ENCODE peak calls at places on chromosome 11, in six cellular contexts. I is brain microvascular endothelial cell, P is lower lobe of right lung, Q is hepatocyte, W is colonic mucosa, V is psoas muscle. H is an unnamed sample. For H3K27me3, the result is how much of the 10 kb centered on the place peaks cover.

GRCh38 chr11:29005401-29005980 is 897.3 kb downstream of the METTL15 start:
- DNase-seq in W (no peak), I (no peak), V (no peak), P (no peak), Q (no peak), H (no peak)

GRCh38 chr11:109894242-109894641 is 198.9 kb upstream of the ZC3H12C start:
- DNase-seq in P (no peak), I (no peak), Q (no peak), V (no peak), W (no peak), H (no peak)

GRCh38 chr11:61361237-61361636 is 445 bp downstream of the CYB561A3 start:
- DNase-seq in P (no peak), I (no peak), W (no peak), Q (no peak), V (no peak), H (no peak)

GRCh38 chr11:12433571-12434061 is 56.2 kb downstream of the PARVA start:
- DNase-seq in I (peak), W (no peak), Q (peak), P (no peak), V (no peak), H (no peak)

GRCh38 chr11:111982019-111982464 is 43.2 kb upstream of the DLAT start:
- DNase-seq in Q (peak), P (peak), I (peak), V (no peak), W (peak), H (peak)

GRCh38 chr11:116862951-116863350 is 25.5 kb upstream of the APOA1 start:
- DNase-seq in Q (no peak), P (no peak), I (no peak), V (no peak), W (no peak), H (no peak)

GRCh38 chr11:65859134-65859811 is 960 bp upstream of the MUS81 start:
- DNase-seq in W (peak), P (peak), V (peak), I (peak), Q (peak), H (peak)

GRCh38 chr11:24091594-24091993 is 405.3 kb upstream of the LUZP2 start:
- DNase-seq in Q (no peak), P (no peak), W (no peak), I (no peak), V (no peak), H (no peak)

GRCh38 chr11:23021287-23021863 is 161.1 kb upstream of the CCDC179 start:
- DNase-seq in P (no peak), V (no peak), I (peak), W (no peak), Q (peak), H (no peak)

GRCh38 chr11:129611661-129612566 is 203.7 kb upstream of the TMEM45B start:
- DNase-seq in I (peak), P (no peak), Q (no peak), W (no peak), V (no peak), H (no peak)

GRCh38 chr11:130099356-130099755 is 29.7 kb downstream of the APLP2 start:
- DNase-seq in Q (no peak), I (no peak), W (no peak), P (no peak), V (no peak), H (no peak)

GRCh38 chr11:34972892-34973291 is 56.5 kb downstream of the PDHX start:
- DNase-seq in P (no peak), V (no peak), Q (no peak), I (no peak), W (no peak), H (no peak)

GRCh38 chr11:66579017-66579606 is 10.7 kb upstream of the CTSF start:
- DNase-seq in I (peak), P (peak), V (peak), Q (peak), W (peak), H (peak)

GRCh38 chr11:370087-370941 is 1.0 kb downstream of the B4GALNT4 start:
- DNase-seq in Q (peak), P (peak), I (no peak), W (no peak), V (peak), H (no peak)

GRCh38 chr11:36744375-36745168 is 146.5 kb upstream of the RAG2 start:
- DNase-seq in Q (peak), W (peak), P (peak), V (peak), I (peak), H (peak)

GRCh38 chr11:14500181-14500651 is 605 bp upstream of the COPB1 start:
- DNase-seq in I (peak), Q (peak), W (peak), V (no peak), P (peak), H (peak)

GRCh38 chr11:14308114-14308896 is 50.7 kb downstream of the RRAS2 start:
- DNase-seq in Q (peak), I (peak), P (no peak), V (no peak), W (no peak), H (no peak)

GRCh38 chr11:65381721-65382035 is 768 bp downstream of the SLC25A45 start:
- DNase-seq in P (peak), I (peak), V (no peak), W (no peak), Q (no peak), H (no peak)

GRCh38 chr11:119192111-119192510 is 6.8 kb downstream of the NHERF4 start:
- DNase-seq in P (peak), V (no peak), W (no peak), I (no peak), Q (no peak), H (no peak)

GRCh38 chr11:75667831-75668507 is 869 bp downstream of the MAP6 start:
- DNase-seq in I (peak), V (peak), Q (peak), W (peak), P (peak), H (no peak)

GRCh38 chr11:109062445-109062844 is 359.5 kb upstream of the C11orf87 start:
- DNase-seq in P (no peak), W (no peak), I (peak), V (no peak), Q (no peak), H (no peak)

GRCh38 chr11:16977136-16978020 is 36.8 kb downstream of the PLEKHA7 start:
- DNase-seq in Q (no peak), V (no peak), W (peak), I (no peak), P (peak), H (no peak)

GRCh38 chr11:104956528-104956927 is 11.8 kb downstream of the CASP4 start:
- DNase-seq in W (no peak), I (no peak), P (no peak), V (no peak), Q (peak), H (no peak)

GRCh38 chr11:104962852-104963251 is 5.5 kb downstream of the CASP4 start:
- DNase-seq in P (no peak), V (no peak), W (no peak), I (no peak), Q (no peak), H (no peak)

GRCh38 chr11:104957280-104957679 is 11.1 kb downstream of the CASP4 start:
- DNase-seq in V (no peak), I (no peak), P (no peak), Q (no peak), W (no peak), H (no peak)
- H3K27ac ChIP-seq in V (no peak), I (no peak), P (no peak), Q (no peak), W (no peak), H (no peak)

GRCh38 chr11:59400461-59401261 is 25.6 kb downstream of the OR5A2 start:
- DNase-seq in P (no peak), W (no peak), Q (no peak), I (no peak), V (no peak), H (no peak)
- TF ChIP-seq CTCF in P (no peak), W (no peak), Q (no peak), I (no peak), V (no peak), H (no peak)

DNA sequence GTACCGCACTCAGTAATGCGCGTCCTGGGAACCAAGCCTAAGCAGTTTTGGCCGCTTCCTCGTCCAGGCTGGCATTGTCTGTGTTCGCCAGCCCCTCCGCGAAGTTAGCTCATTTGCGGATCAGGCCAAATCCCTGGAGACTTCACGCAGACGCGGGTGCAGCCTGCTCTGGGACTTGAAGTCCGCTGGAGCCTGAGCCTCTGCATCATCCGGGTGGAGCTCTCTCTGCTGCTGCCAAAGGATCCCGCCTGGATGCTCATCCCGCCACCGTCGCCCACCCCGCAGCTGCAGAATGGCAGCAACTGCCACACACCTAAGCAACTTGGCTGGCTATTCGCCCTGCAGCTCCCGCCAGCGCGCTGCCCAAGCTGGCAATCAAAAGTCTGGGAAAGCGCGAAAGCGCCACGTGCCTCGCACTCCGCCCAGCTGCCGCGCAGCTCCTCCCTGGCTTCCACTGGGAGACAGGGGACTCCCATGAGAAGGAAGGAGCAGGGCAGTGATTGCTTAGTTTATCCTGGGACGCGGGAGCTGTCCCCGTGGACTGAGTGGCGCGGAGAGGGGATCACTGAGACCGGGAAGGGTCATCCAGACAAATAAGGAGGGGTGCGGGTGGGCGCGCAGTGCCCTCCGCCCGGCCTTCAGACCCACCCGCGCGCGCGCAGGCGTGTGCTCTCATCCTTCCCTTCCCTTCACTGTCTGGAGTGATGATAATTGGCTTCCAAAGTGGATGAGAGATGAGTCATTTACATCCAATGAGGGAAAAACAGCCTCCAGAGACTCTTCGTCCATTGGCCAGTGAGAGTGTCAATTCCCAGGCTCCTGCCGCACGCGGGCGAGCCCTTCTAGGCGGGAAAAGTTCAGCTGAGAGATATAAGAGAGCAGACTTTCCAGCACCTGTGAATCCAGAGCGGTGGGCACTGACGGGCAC is 23.2 kb upstream of the GLYATL1B start:
- DNase-seq in I (no peak), W (no peak), V (no peak), P (peak), Q (no peak), H (no peak)
- H3K27me3 ChIP-seq in I (under half), W (under half), V (under half), P (under half), Q (under half), H (under half)

DNA sequence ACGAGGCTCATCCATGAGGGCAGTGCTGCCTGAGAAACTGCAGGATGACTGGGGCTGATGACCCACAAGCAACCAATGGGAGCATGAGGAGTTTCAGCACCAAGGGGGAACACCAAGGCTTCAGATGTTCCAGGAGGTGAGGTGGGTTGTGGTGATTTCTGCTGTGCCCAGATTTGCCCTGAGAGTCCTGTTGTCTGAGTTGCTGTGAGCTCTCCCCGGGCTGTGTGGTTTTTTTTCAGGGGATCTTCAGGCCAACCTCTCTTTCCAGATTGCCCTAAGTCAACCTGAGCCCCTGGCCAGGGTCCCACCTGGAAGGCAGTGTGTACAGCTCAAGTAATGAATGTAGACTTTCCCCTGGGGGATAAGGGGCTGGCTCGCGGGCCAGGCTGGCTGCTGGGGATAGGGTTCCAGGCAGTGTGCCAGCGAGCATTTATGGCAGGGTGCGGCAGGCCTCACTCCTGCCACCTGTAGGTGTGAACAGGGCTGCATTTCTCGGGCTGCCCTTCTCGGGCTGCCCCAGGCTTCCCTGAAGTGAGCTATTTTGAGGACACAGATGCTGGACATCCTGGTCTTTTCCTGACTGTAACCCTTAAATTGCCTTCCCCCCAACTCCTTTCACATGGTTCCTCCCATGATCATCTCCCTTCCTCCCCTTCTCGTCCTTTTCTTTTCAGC is 9.8 kb downstream of the SLC22A6 start:
- DNase-seq in P (no peak), I (no peak), V (peak), W (peak), Q (peak), H (peak)
- H3K27ac ChIP-seq in P (no peak), I (no peak), V (no peak), W (no peak), Q (no peak), H (no peak)

DNA sequence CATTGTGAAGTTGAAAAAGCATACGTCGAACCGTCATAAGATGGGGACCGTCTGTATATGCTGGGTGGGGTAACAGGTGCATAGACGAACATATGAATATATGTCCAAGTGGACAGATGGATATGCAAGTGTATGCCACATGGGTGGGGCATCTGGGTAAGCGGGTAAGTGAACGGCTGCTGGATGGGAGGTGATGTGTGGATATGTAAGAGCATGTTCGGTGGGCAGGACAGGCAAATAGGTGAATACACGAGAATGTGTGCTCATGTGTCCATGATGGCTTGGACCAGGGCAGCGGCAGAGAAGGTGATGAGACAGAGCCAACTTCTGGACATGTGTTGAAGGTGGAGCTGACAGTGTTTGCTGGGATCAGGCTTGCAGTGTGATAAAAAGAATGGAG is 12.0 kb downstream of the IFITM10 start:
- DNase-seq in I (no peak), V (peak), P (no peak), Q (no peak), W (no peak), H (no peak)
- TF ChIP-seq CTCF in I (no peak), V (no peak), P (no peak), Q (no peak), W (no peak), H (no peak)

GRCh38 chr11:1394936-1395772 is 5.4 kb downstream of the BRSK2 start:
- DNase-seq in V (peak), P (no peak), I (no peak), W (no peak), Q (no peak), H (peak)
- H3K27me3 ChIP-seq in V (half or more), P (half or more), I (under half), W (under half), Q (under half), H (under half)

GRCh38 chr11:2919837-2920236 is 9.4 kb downstream of the PHLDA2 start:
- DNase-seq in W (no peak), V (no peak), P (no peak), Q (no peak), I (no peak), H (no peak)
- H3K27ac ChIP-seq in W (no peak), V (no peak), P (no peak), Q (no peak), I (no peak), H (no peak)